ENCODE peak calls at places on chromosomes 4 and X, in six cellular contexts. One of them, this sample, is unnamed.

GRCh38 chr4:112378858-112379257 is 81.7 kb downstream of the ALPK1 start:
- DNase-seq in activated CD4-positive, alpha-beta T cell treated with anti-CD3 and anti-CD28 coated beads, Interleukin-2, amount 50 U/mL, for 24 hours: no peak
- DNase-seq in fibroblast of mammary gland: no peak
- DNase-seq in NCI-H446: no peak
- DNase-seq in fibroblast of pulmonary artery: no peak
- DNase-seq in T-helper 9 cell: no peak
- DNase-seq in this sample: no peak

GRCh38 chr4:149708513-149709175 is 107.0 kb downstream of the IQCM start:
- DNase-seq in T-helper 9 cell: no peak
- DNase-seq in fibroblast of pulmonary artery: peak
- DNase-seq in fibroblast of mammary gland: peak
- DNase-seq in NCI-H446: no peak
- DNase-seq in activated CD4-positive, alpha-beta T cell treated with anti-CD3 and anti-CD28 coated beads, Interleukin-2, amount 50 U/mL, for 24 hours: no peak
- DNase-seq in this sample: peak

GRCh38 chrX:149365552-149365951 is 139.6 kb downstream of the IDS start:
- DNase-seq in activated CD4-positive, alpha-beta T cell treated with anti-CD3 and anti-CD28 coated beads, Interleukin-2, amount 50 U/mL, for 24 hours: no peak
- DNase-seq in NCI-H446: no peak
- DNase-seq in fibroblast of mammary gland: no peak
- DNase-seq in fibroblast of pulmonary artery: no peak
- DNase-seq in T-helper 9 cell: no peak
- DNase-seq in this sample: no peak

GRCh38 chr4:183499389-183499788 is 5.5 kb upstream of the ING2 start:
- DNase-seq in fibroblast of mammary gland: no peak
- DNase-seq in fibroblast of pulmonary artery: peak
- DNase-seq in T-helper 9 cell: no peak
- DNase-seq in NCI-H446: no peak
- DNase-seq in activated CD4-positive, alpha-beta T cell treated with anti-CD3 and anti-CD28 coated beads, Interleukin-2, amount 50 U/mL, for 24 hours: no peak
- DNase-seq in this sample: no peak

GRCh38 chrX:74371823-74372222 is 49.5 kb upstream of the SLC16A2 start:
- DNase-seq in activated CD4-positive, alpha-beta T cell treated with anti-CD3 and anti-CD28 coated beads, Interleukin-2, amount 50 U/mL, for 24 hours: no peak
- DNase-seq in T-helper 9 cell: no peak
- DNase-seq in fibroblast of pulmonary artery: no peak
- DNase-seq in NCI-H446: no peak
- DNase-seq in fibroblast of mammary gland: no peak
- DNase-seq in this sample: no peak

GRCh38 chr4:7683126-7683703 is 248.5 kb upstream of the PSAPL1 start:
- DNase-seq in fibroblast of pulmonary artery: no peak
- DNase-seq in activated CD4-positive, alpha-beta T cell treated with anti-CD3 and anti-CD28 coated beads, Interleukin-2, amount 50 U/mL, for 24 hours: no peak
- DNase-seq in fibroblast of mammary gland: no peak
- DNase-seq in NCI-H446: no peak
- DNase-seq in T-helper 9 cell: no peak
- DNase-seq in this sample: no peak

GRCh38 chrX:39017716-39018115 is 216.5 kb downstream of the MID1IP1 start:
- DNase-seq in NCI-H446: no peak
- DNase-seq in fibroblast of pulmonary artery: no peak
- DNase-seq in T-helper 9 cell: no peak
- DNase-seq in activated CD4-positive, alpha-beta T cell treated with anti-CD3 and anti-CD28 coated beads, Interleukin-2, amount 50 U/mL, for 24 hours: no peak
- DNase-seq in fibroblast of mammary gland: no peak
- DNase-seq in this sample: no peak

GRCh38 chr4:80305466-80305865 is 30.1 kb upstream of the CFAP299 start:
- DNase-seq in activated CD4-positive, alpha-beta T cell treated with anti-CD3 and anti-CD28 coated beads, Interleukin-2, amount 50 U/mL, for 24 hours: no peak
- DNase-seq in fibroblast of mammary gland: peak
- DNase-seq in T-helper 9 cell: no peak
- DNase-seq in fibroblast of pulmonary artery: peak
- DNase-seq in NCI-H446: no peak
- DNase-seq in this sample: peak

GRCh38 chr4:148261861-148262260 is 180.4 kb downstream of the NR3C2 start:
- DNase-seq in fibroblast of mammary gland: no peak
- DNase-seq in activated CD4-positive, alpha-beta T cell treated with anti-CD3 and anti-CD28 coated beads, Interleukin-2, amount 50 U/mL, for 24 hours: no peak
- DNase-seq in NCI-H446: no peak
- DNase-seq in fibroblast of pulmonary artery: no peak
- DNase-seq in T-helper 9 cell: no peak
- DNase-seq in this sample: no peak

This sample was measured in ELR.